ENCODE peak calls at places on chromosomes 4 and X, in ten cellular contexts. Y is OCI-LY7, X is endodermal cell, O is AG10803, P is cardiac fibroblast, E is PC-9, N is IMR-90, D is AG04450, V is sigmoid colon, S is fibroblast of the aortic adventitia. Z is an unnamed sample.

GRCh38 chr4:47641755-47642154 is 156.7 kb downstream of the ATP10D start:
- DNase-seq in X (no peak), S (no peak), N (peak), Y (no peak), V (no peak), O (peak), D (no peak), P (peak), E (no peak), Z (peak)

GRCh38 chr4:2331043-2331420 is 69.1 kb upstream of the MXD4 start:
- DNase-seq in E (no peak), Y (no peak), D (no peak), V (no peak), P (no peak), O (no peak), N (no peak), S (no peak), X (no peak), Z (no peak)

GRCh38 chr4:94995684-94996394 is 238.1 kb downstream of the BMPR1B start:
- DNase-seq in D (no peak), S (peak), X (peak), Y (no peak), P (no peak), E (no peak), V (no peak), O (peak), N (peak), Z (peak)

GRCh38 chr4:53651142-53651720 is 59.9 kb upstream of the LNX1 start:
- DNase-seq in N (peak), O (peak), D (no peak), Y (no peak), X (no peak), S (peak), P (peak), V (no peak), E (no peak), Z (no peak)

GRCh38 chrX:20352935-20353336 is 86.2 kb upstream of the RPS6KA3 start:
- DNase-seq in S (no peak), D (no peak), N (no peak), P (no peak), E (no peak), O (no peak), V (no peak), X (no peak), Y (no peak), Z (no peak)

GRCh38 chr4:73776363-73776762 is 36.0 kb downstream of the CXCL8 start:
- DNase-seq in P (peak), X (no peak), N (peak), D (peak), E (peak), V (peak), S (peak), O (peak), Y (no peak), Z (peak)

GRCh38 chr4:185847352-185848078 is 35.5 kb upstream of the SORBS2 start:
- DNase-seq in P (peak), V (no peak), S (peak), X (peak), N (peak), O (peak), Y (no peak), E (no peak), D (no peak), Z (peak)

GRCh38 chrX:101362757-101363156 is 14.2 kb upstream of the TIMM8A start:
- DNase-seq in O (no peak), P (no peak), V (no peak), E (no peak), S (no peak), Y (no peak), N (no peak), D (no peak), X (no peak), Z (no peak)

GRCh38 chrX:18617351-18617750 is 54.6 kb downstream of the RS1 start:
- DNase-seq in X (no peak), S (peak), N (peak), D (peak), P (peak), Y (no peak), O (peak), V (no peak), E (peak), Z (peak)

GRCh38 chr4:8167815-8168214 is 9.2 kb upstream of the ABLIM2 start:
- DNase-seq in D (no peak), P (no peak), X (no peak), O (no peak), N (no peak), V (no peak), Y (no peak), E (peak), S (no peak), Z (no peak)

GRCh38 chrX:154458954-154459829 is 1.1 kb downstream of the PLXNA3 start:
- DNase-seq in Y (peak), P (no peak), S (no peak), N (no peak), E (peak), D (no peak), O (no peak), V (no peak), X (peak), Z (no peak)

GRCh38 chr4:59248313-59248712 is 1951.8 kb upstream of the ADGRL3 start:
- DNase-seq in V (no peak), Y (no peak), D (no peak), P (no peak), N (no peak), E (no peak), X (no peak), O (no peak), S (no peak), Z (no peak)

GRCh38 chr4:94813221-94813620 is 55.5 kb downstream of the BMPR1B start:
- DNase-seq in S (no peak), D (no peak), Y (no peak), N (no peak), V (no peak), E (no peak), P (no peak), X (peak), O (no peak), Z (no peak)

GRCh38 chr4:184979461-184980124 is 38.7 kb upstream of the HELT start:
- DNase-seq in Y (no peak), P (no peak), D (no peak), N (no peak), O (no peak), X (no peak), V (no peak), E (no peak), S (no peak), Z (no peak)

GRCh38 chrX:147333821-147334220 is 519.3 kb upstream of the CXorf51A start:
- DNase-seq in D (no peak), S (no peak), O (no peak), E (no peak), X (no peak), P (no peak), V (no peak), N (no peak), Y (no peak), Z (no peak)

GRCh38 chr4:92307886-92308285 is 4.1 kb downstream of the GRID2 start:
- DNase-seq in D (no peak), X (no peak), V (no peak), Y (no peak), E (no peak), S (no peak), N (no peak), O (no peak), P (no peak), Z (no peak)

GRCh38 chrX:115344885-115345653 is 55.6 kb downstream of the LUZP4 start:
- DNase-seq in D (peak), P (peak), S (peak), X (peak), V (peak), E (peak), N (peak), O (peak), Y (no peak), Z (peak)

GRCh38 chr4:188411805-188412204 is 272.6 kb downstream of the TRIML1 start:
- DNase-seq in P (no peak), X (no peak), N (no peak), D (no peak), E (no peak), O (no peak), V (no peak), S (no peak), Y (no peak), Z (no peak)

GRCh38 chr4:142475663-142476062 is 370.4 kb downstream of the INPP4B start:
- DNase-seq in V (no peak), P (peak), D (no peak), Y (no peak), N (peak), X (no peak), O (peak), S (peak), E (peak), Z (peak)

GRCh38 chr4:128924951-128925350 is 115.5 kb downstream of the JADE1 start:
- DNase-seq in O (no peak), Y (no peak), E (no peak), S (peak), N (peak), P (peak), D (no peak), X (no peak), V (no peak), Z (peak)
- H3K4me3 ChIP-seq in O (no peak), Y (no peak), E (no peak), S (no peak), N (no peak), P (no peak), D (no peak), X (no peak), V (no peak), Z (no peak)

DNA sequence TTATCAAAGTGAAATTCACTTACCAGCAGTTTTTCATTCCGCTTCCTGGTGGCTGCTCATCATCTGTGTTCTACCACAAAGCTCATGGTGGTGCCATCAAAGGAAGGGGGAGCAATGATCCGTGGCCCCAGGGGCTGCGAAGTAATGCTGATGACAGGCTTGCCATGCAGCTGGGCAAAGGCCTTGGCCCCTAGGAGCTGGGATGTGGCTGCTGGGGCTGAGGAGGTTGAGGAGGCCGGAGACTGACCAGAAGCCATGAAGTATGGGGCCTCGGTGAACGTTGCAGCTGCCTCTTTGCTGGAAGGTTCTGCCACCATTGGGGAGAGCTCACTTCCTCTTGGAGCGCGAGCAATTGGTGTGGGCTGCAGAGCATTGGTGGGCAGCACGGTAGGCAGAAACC is 8.4 kb downstream of the C4orf54 start:
- DNase-seq in D (no peak), S (no peak), V (no peak), O (no peak), P (no peak), Y (no peak), X (no peak), N (no peak), E (no peak), Z (no peak)
- TF ChIP-seq CTCF in D (no peak), S (no peak), V (no peak), O (no peak), P (no peak), Y (no peak), X (no peak), N (no peak), E (no peak), Z (no peak)

GRCh38 chr4:76305971-76306881 is at the start of gene STBD1:
- DNase-seq in S (peak), N (peak), O (peak), E (peak), V (peak), X (peak), Y (no peak), P (peak), D (peak), Z (peak)

GRCh38 chr4:76306882-76307669 is 543 bp downstream of the STBD1 start:
- DNase-seq in Y (no peak), P (peak), O (peak), N (peak), V (peak), X (peak), D (no peak), E (no peak), S (peak), Z (peak)

GRCh38 chr4:76302856-76303438 is 3.6 kb upstream of the STBD1 start:
- DNase-seq in X (no peak), E (no peak), S (peak), N (no peak), O (no peak), P (peak), D (no peak), V (no peak), Y (no peak), Z (peak)

GRCh38 chr4:76307670-76308014 is 1.1 kb downstream of the STBD1 start:
- DNase-seq in S (no peak), V (no peak), N (no peak), O (no peak), D (no peak), E (no peak), X (no peak), P (peak), Y (no peak), Z (no peak)

DNA sequence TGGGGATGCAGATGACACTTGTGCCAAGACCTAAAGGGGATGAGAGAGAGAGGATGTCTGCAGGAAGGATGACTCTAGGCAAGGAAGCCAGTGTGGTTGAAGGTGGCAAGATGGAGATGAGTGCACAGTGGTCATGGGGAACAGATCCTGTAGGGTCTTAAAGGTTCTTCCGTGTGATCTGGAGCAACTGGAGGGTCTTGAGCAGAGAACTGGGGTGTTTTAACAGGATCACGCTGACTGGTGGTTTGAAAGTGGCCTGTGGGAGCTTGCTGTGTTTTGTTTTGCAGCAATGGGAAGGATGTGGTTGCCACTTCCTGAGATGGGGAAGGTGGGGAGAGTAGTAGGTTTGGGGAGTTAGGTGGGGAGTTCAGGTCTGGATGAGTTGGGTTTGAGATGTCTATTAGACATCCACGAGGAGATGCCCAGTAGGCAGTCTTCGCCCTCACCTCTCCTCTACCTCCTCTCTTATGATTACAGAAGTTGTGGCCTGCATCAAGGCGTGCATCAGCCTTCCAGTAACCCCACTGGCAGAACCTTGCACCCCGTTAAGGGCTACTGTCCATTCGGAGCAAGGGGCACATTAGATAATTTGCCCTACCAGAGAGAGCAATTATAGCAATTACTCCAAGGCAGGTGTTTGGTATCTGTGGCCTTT is 1.4 kb upstream of the STBD1 start:
- DNase-seq in S (no peak), D (no peak), X (no peak), N (no peak), P (no peak), E (no peak), O (no peak), V (no peak), Y (no peak), Z (no peak)
- H3K4me3 ChIP-seq in S (peak), D (peak), X (peak), N (peak), P (no peak), E (peak), O (peak), V (no peak), Y (no peak), Z (peak)

GRCh38 chrX:104669063-104669462 is 103.1 kb downstream of the IL1RAPL2 start:
- DNase-seq in X (no peak), Y (no peak), O (no peak), E (no peak), S (no peak), N (no peak), D (no peak), P (no peak), V (no peak), Z (no peak)

GRCh38 chrX:104662694-104663093 is 96.7 kb downstream of the IL1RAPL2 start:
- DNase-seq in D (no peak), N (no peak), X (no peak), E (no peak), S (no peak), V (no peak), Y (no peak), O (no peak), P (no peak), Z (no peak)

GRCh38 chrX:104670051-104670450 is 104.1 kb downstream of the IL1RAPL2 start:
- DNase-seq in Y (no peak), N (no peak), P (no peak), X (no peak), E (no peak), V (no peak), O (no peak), D (no peak), S (no peak), Z (no peak)

GRCh38 chrX:104665691-104666090 is 99.7 kb downstream of the IL1RAPL2 start:
- DNase-seq in D (no peak), P (no peak), X (no peak), O (no peak), Y (no peak), V (no peak), N (no peak), S (no peak), E (no peak), Z (no peak)

DNA sequence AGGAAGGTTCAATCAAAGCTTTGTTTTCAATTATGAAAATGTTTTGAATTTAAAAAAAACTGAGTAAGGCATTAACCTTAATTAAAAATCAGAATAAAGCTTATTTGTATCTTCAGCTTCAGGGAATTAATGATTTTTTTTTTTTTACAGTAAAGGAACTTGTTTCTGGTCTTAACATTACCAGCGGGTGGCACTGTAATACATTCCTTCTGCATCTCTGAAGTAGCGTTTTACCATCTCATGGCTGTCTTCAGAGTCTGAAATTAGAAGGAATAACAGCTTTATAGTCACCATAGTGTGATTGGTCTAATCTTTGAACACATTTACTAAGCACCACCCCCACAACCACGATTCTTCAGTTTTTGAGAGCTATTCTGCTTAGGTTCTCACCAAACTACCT is 102.6 kb downstream of the IL1RAPL2 start:
- DNase-seq in E (no peak), Y (peak), S (no peak), P (peak), O (no peak), V (no peak), D (no peak), N (peak), X (no peak), Z (peak)
- TF ChIP-seq CTCF in E (peak), Y (peak), S (no peak), P (no peak), O (no peak), V (no peak), D (no peak), N (no peak), X (peak), Z (no peak)

Z was measured in foreskin fibroblast.